ENCODE peak calls at places on chromosomes 4 and X, in eight cellular contexts. One of them, this sample, is unnamed.

GRCh38 chr4:107069049-107069448 is 32.9 kb upstream of the DKK2 start:
- DNase-seq in adrenal gland: no peak
- DNase-seq in breast epithelium: no peak
- DNase-seq in H54: no peak
- DNase-seq in A549: no peak
- DNase-seq in testis: no peak
- DNase-seq in uterus: no peak
- DNase-seq in body of pancreas: no peak
- DNase-seq in this sample: no peak

GRCh38 chr4:105637409-105638258 is 70.9 kb downstream of the INTS12 start:
- DNase-seq in adrenal gland: peak; percentile 63
- DNase-seq in breast epithelium: peak; percentile 53
- DNase-seq in H54: no peak
- DNase-seq in A549: no peak
- DNase-seq in testis: peak; percentile 73
- DNase-seq in uterus: peak; percentile 22
- DNase-seq in body of pancreas: peak; percentile 69
- DNase-seq in this sample: peak; percentile 23

GRCh38 chrX:65874110-65874509 is 165.8 kb downstream of the VSIG4 start:
- DNase-seq in adrenal gland: no peak
- DNase-seq in breast epithelium: no peak
- DNase-seq in H54: no peak
- DNase-seq in A549: no peak
- DNase-seq in testis: no peak
- DNase-seq in uterus: no peak
- DNase-seq in body of pancreas: no peak
- DNase-seq in this sample: no peak

GRCh38 chr4:148053298-148054003 is 321.6 kb downstream of the ARHGAP10 start:
- DNase-seq in adrenal gland: no peak
- DNase-seq in breast epithelium: no peak
- DNase-seq in H54: no peak
- DNase-seq in A549: no peak
- DNase-seq in testis: no peak
- DNase-seq in uterus: no peak
- DNase-seq in body of pancreas: no peak
- DNase-seq in this sample: no peak

GRCh38 chr4:165767671-165768070 is 105.4 kb upstream of the TLL1 start:
- DNase-seq in adrenal gland: no peak
- DNase-seq in breast epithelium: no peak
- DNase-seq in H54: no peak
- DNase-seq in A549: no peak
- DNase-seq in testis: no peak
- DNase-seq in uterus: no peak
- DNase-seq in body of pancreas: no peak
- DNase-seq in this sample: no peak

GRCh38 chr4:99104153-99104552 is 15.6 kb upstream of the ADH5 start:
- DNase-seq in adrenal gland: no peak
- DNase-seq in breast epithelium: no peak
- DNase-seq in H54: no peak
- DNase-seq in A549: no peak
- DNase-seq in testis: no peak
- DNase-seq in uterus: no peak
- DNase-seq in body of pancreas: no peak
- DNase-seq in this sample: no peak

GRCh38 chrX:136589966-136590365 is 58.0 kb downstream of the VGLL1 start:
- DNase-seq in adrenal gland: no peak
- DNase-seq in breast epithelium: no peak
- DNase-seq in H54: no peak
- DNase-seq in A549: peak; percentile 20
- DNase-seq in testis: no peak
- DNase-seq in uterus: no peak
- DNase-seq in body of pancreas: no peak
- DNase-seq in this sample: no peak

GRCh38 chrX:21373637-21374162 is 518 bp upstream of the CNKSR2 start:
- DNase-seq in adrenal gland: no peak
- DNase-seq in breast epithelium: no peak
- DNase-seq in H54: no peak
- DNase-seq in A549: peak; percentile 23
- DNase-seq in testis: peak; percentile 13
- DNase-seq in uterus: no peak
- DNase-seq in body of pancreas: no peak
- DNase-seq in this sample: peak; percentile 3

GRCh38 chrX:132692526-132692925 is 203.7 kb upstream of the MBNL3 start:
- DNase-seq in adrenal gland: no peak
- DNase-seq in breast epithelium: no peak
- DNase-seq in H54: no peak
- DNase-seq in A549: no peak
- DNase-seq in testis: no peak
- DNase-seq in uterus: no peak
- DNase-seq in body of pancreas: no peak
- DNase-seq in this sample: no peak

GRCh38 chr4:149063007-149063406 is 620.8 kb upstream of the NR3C2 start:
- DNase-seq in adrenal gland: no peak
- DNase-seq in breast epithelium: no peak
- DNase-seq in H54: no peak
- DNase-seq in A549: no peak
- DNase-seq in testis: no peak
- DNase-seq in uterus: no peak
- DNase-seq in body of pancreas: no peak
- DNase-seq in this sample: no peak

GRCh38 chr4:75718529-75718928 is 5.8 kb upstream of the USO1 start:
- DNase-seq in adrenal gland: no peak
- DNase-seq in breast epithelium: no peak
- DNase-seq in H54: no peak
- DNase-seq in A549: no peak
- DNase-seq in testis: no peak
- DNase-seq in uterus: no peak
- DNase-seq in body of pancreas: no peak
- DNase-seq in this sample: no peak

GRCh38 chrX:22192419-22193086 is 80.2 kb upstream of the CBLL2 start:
- DNase-seq in adrenal gland: peak; percentile 45
- DNase-seq in breast epithelium: peak; percentile 57
- DNase-seq in H54: peak; percentile 4
- DNase-seq in A549: peak; percentile 75
- DNase-seq in testis: peak; percentile 76
- DNase-seq in uterus: peak; percentile 52
- DNase-seq in body of pancreas: peak; percentile 77
- DNase-seq in this sample: peak; percentile 49

GRCh38 chrX:85326234-85327059 is 53.0 kb downstream of the POF1B start:
- DNase-seq in adrenal gland: no peak
- DNase-seq in breast epithelium: no peak
- DNase-seq in H54: no peak
- DNase-seq in A549: no peak
- DNase-seq in testis: no peak
- DNase-seq in uterus: no peak
- DNase-seq in body of pancreas: no peak
- DNase-seq in this sample: no peak

GRCh38 chr4:152735302-152735917 is 44.1 kb downstream of the TIGD4 start:
- DNase-seq in adrenal gland: no peak
- DNase-seq in breast epithelium: no peak
- DNase-seq in H54: no peak
- DNase-seq in A549: peak; percentile 9
- DNase-seq in testis: no peak
- DNase-seq in uterus: no peak
- DNase-seq in body of pancreas: no peak
- DNase-seq in this sample: peak; percentile 49

DNA sequence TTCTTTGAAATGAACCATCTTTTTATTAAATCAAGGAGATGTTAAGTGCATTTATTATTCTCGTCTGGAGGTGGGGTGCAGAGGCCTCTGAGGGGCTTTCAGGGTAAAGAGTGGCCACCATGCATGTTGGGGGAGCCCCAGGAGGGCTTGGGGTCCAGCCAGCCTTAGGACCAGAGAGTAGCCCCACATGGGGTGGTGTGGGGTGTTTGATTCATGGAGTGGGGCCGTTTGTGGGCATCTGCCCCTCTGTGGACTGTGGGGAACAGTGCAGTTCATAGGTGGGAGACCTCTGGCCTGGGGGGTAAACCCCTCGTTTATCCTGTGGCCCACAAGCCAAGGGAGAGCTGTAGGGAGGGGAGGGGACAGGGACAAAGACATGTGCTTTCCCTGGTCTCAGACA is 26.9 kb downstream of the HTRA3 start:
- DNase-seq in adrenal gland: no peak
- DNase-seq in breast epithelium: peak; percentile 15
- DNase-seq in H54: no peak
- DNase-seq in A549: no peak
- DNase-seq in testis: no peak
- DNase-seq in uterus: peak; percentile 8
- DNase-seq in body of pancreas: peak; percentile 3
- DNase-seq in this sample: no peak
- TF ChIP-seq POLR2A in adrenal gland: no peak
- TF ChIP-seq POLR2A in breast epithelium: no peak
- TF ChIP-seq POLR2A in H54: no peak
- TF ChIP-seq POLR2A in A549: no peak
- TF ChIP-seq POLR2A in testis: no peak
- TF ChIP-seq POLR2A in uterus: no peak
- TF ChIP-seq POLR2A in body of pancreas: no peak
- TF ChIP-seq POLR2A in this sample: no peak

GRCh38 chrX:53095796-53096195 is 1.9 kb downstream of the KANTR start:
- DNase-seq in adrenal gland: no peak
- DNase-seq in breast epithelium: no peak
- DNase-seq in H54: no peak
- DNase-seq in A549: no peak
- DNase-seq in testis: no peak
- DNase-seq in uterus: no peak
- DNase-seq in body of pancreas: no peak
- DNase-seq in this sample: no peak

GRCh38 chrX:53093177-53093655 is 726 bp upstream of the KANTR start:
- DNase-seq in adrenal gland: peak; percentile 76
- DNase-seq in breast epithelium: peak; percentile 75
- DNase-seq in H54: no peak
- DNase-seq in A549: peak; percentile 92
- DNase-seq in testis: peak; percentile 84
- DNase-seq in uterus: peak; percentile 79
- DNase-seq in body of pancreas: peak; percentile 84
- DNase-seq in this sample: peak; percentile 86

GRCh38 chrX:53094584-53094908 is 604 bp downstream of the KANTR start:
- DNase-seq in adrenal gland: no peak
- DNase-seq in breast epithelium: no peak
- DNase-seq in H54: no peak
- DNase-seq in A549: no peak
- DNase-seq in testis: no peak
- DNase-seq in uterus: no peak
- DNase-seq in body of pancreas: no peak
- DNase-seq in this sample: no peak

GRCh38 chrX:53091354-53091753 is 2.6 kb upstream of the KANTR start:
- DNase-seq in adrenal gland: no peak
- DNase-seq in breast epithelium: no peak
- DNase-seq in H54: no peak
- DNase-seq in A549: no peak
- DNase-seq in testis: no peak
- DNase-seq in uterus: no peak
- DNase-seq in body of pancreas: no peak
- DNase-seq in this sample: no peak

GRCh38 chrX:53093748-53094583 is at the start of gene KANTR:
- DNase-seq in adrenal gland: peak; percentile 86
- DNase-seq in breast epithelium: peak; percentile 77
- DNase-seq in H54: peak; percentile 33
- DNase-seq in A549: peak; percentile 96
- DNase-seq in testis: peak; percentile 93
- DNase-seq in uterus: peak; percentile 87
- DNase-seq in body of pancreas: peak; percentile 90
- DNase-seq in this sample: peak; percentile 91
- TF ChIP-seq POLR2A in adrenal gland: peak; percentile 7
- TF ChIP-seq POLR2A in breast epithelium: no peak
- TF ChIP-seq POLR2A in H54: peak; percentile 35
- TF ChIP-seq POLR2A in A549: peak; percentile 28
- TF ChIP-seq POLR2A in testis: peak; percentile 14
- TF ChIP-seq POLR2A in uterus: peak; percentile 58
- TF ChIP-seq POLR2A in body of pancreas: peak; percentile 85
- TF ChIP-seq POLR2A in this sample: peak; percentile 62

DNA sequence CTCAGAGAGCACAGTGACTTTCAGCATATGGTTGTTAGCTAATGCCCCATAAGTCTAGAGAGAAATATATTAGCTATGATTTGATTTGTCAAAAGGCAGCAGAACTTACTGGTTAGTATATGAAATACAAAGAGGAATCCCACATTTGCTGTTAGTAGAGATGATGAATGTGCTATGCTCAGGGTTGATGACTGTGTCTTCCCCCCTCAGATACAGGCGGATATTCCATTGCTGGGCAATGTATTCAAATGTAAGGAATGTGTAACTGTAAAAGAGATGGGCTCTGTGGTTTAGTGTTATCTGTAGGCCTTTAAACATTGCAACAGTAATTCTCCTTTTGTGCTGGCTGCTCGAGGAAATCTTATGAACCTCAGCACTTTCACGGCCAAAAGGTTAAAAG is 528.9 kb upstream of the ARX start:
- DNase-seq in adrenal gland: no peak
- DNase-seq in breast epithelium: no peak
- DNase-seq in H54: no peak
- DNase-seq in A549: no peak
- DNase-seq in testis: no peak
- DNase-seq in uterus: no peak
- DNase-seq in body of pancreas: no peak
- DNase-seq in this sample: no peak
- TF ChIP-seq POLR2A in adrenal gland: no peak
- TF ChIP-seq POLR2A in breast epithelium: no peak
- TF ChIP-seq POLR2A in H54: no peak
- TF ChIP-seq POLR2A in A549: no peak
- TF ChIP-seq POLR2A in testis: no peak
- TF ChIP-seq POLR2A in uterus: no peak
- TF ChIP-seq POLR2A in body of pancreas: no peak
- TF ChIP-seq POLR2A in this sample: no peak

GRCh38 chr4:121869841-121870822 is at the start of gene BBS7:
- DNase-seq in adrenal gland: peak; percentile 98
- DNase-seq in breast epithelium: peak; percentile 92
- DNase-seq in H54: peak; percentile 61
- DNase-seq in A549: peak; percentile 92
- DNase-seq in testis: peak; percentile 100
- DNase-seq in uterus: peak; percentile 99
- DNase-seq in body of pancreas: peak; percentile 96
- DNase-seq in this sample: peak; percentile 95
- TF ChIP-seq POLR2A in adrenal gland: peak; percentile 63
- TF ChIP-seq POLR2A in breast epithelium: peak; percentile 48
- TF ChIP-seq POLR2A in H54: peak; percentile 96
- TF ChIP-seq POLR2A in A549: peak; percentile 93
- TF ChIP-seq POLR2A in testis: no peak
- TF ChIP-seq POLR2A in uterus: peak; percentile 90
- TF ChIP-seq POLR2A in body of pancreas: peak; percentile 62
- TF ChIP-seq POLR2A in this sample: peak; percentile 79